ENCODE peak calls at places on chromosomes 6 and 20, in seven cellular contexts. One of them, this sample, is unnamed.

GRCh38 chr6:130872250-130873095 is 45.3 kb downstream of the SMLR1 start:
- DNase-seq in renal cortical epithelial cell: peak; percentile 39
- DNase-seq in left cardiac atrium: peak; percentile 74
- DNase-seq in iris pigment epithelial cell: peak; percentile 48
- DNase-seq in amniotic epithelial cell: peak; percentile 44
- DNase-seq in HCT116: peak; percentile 27
- DNase-seq in heart left ventricle: peak; percentile 73
- DNase-seq in this sample: no peak

GRCh38 chr20:59013959-59014608 is 5.1 kb upstream of the TUBB1 start:
- DNase-seq in left cardiac atrium: no peak
- DNase-seq in amniotic epithelial cell: peak; percentile 36
- DNase-seq in iris pigment epithelial cell: peak; percentile 41
- DNase-seq in renal cortical epithelial cell: no peak
- DNase-seq in heart left ventricle: no peak
- DNase-seq in HCT116: no peak
- DNase-seq in this sample: peak; percentile 56

GRCh38 chr6:112879920-112880413 is 532.8 kb downstream of the RFPL4B start:
- DNase-seq in amniotic epithelial cell: no peak
- DNase-seq in heart left ventricle: peak; percentile 52
- DNase-seq in iris pigment epithelial cell: no peak
- DNase-seq in renal cortical epithelial cell: no peak
- DNase-seq in HCT116: no peak
- DNase-seq in left cardiac atrium: no peak
- DNase-seq in this sample: no peak

GRCh38 chr6:151067684-151068596 is 171.8 kb upstream of the AKAP12 start:
- DNase-seq in HCT116: peak; percentile 98
- DNase-seq in left cardiac atrium: peak; percentile 83
- DNase-seq in amniotic epithelial cell: peak; percentile 95
- DNase-seq in heart left ventricle: no peak
- DNase-seq in iris pigment epithelial cell: peak; percentile 97
- DNase-seq in renal cortical epithelial cell: peak; percentile 100
- DNase-seq in this sample: peak; percentile 62

GRCh38 chr6:21609881-21610329 is 16.4 kb downstream of the SOX4 start:
- DNase-seq in heart left ventricle: no peak
- DNase-seq in iris pigment epithelial cell: no peak
- DNase-seq in HCT116: no peak
- DNase-seq in left cardiac atrium: no peak
- DNase-seq in renal cortical epithelial cell: no peak
- DNase-seq in amniotic epithelial cell: no peak
- DNase-seq in this sample: no peak

GRCh38 chr6:125511809-125512341 is 210.1 kb upstream of the HDDC2 start:
- DNase-seq in iris pigment epithelial cell: peak; percentile 18
- DNase-seq in amniotic epithelial cell: no peak
- DNase-seq in heart left ventricle: no peak
- DNase-seq in HCT116: no peak
- DNase-seq in renal cortical epithelial cell: peak; percentile 47
- DNase-seq in left cardiac atrium: no peak
- DNase-seq in this sample: no peak

GRCh38 chr6:167956983-167957492 is 40.4 kb upstream of the KIF25 start:
- DNase-seq in amniotic epithelial cell: peak; percentile 10
- DNase-seq in left cardiac atrium: no peak
- DNase-seq in renal cortical epithelial cell: peak; percentile 81
- DNase-seq in iris pigment epithelial cell: peak; percentile 33
- DNase-seq in heart left ventricle: no peak
- DNase-seq in HCT116: no peak
- DNase-seq in this sample: peak; percentile 48

GRCh38 chr6:106186172-106186571 is 100.0 kb downstream of the PRDM1 start:
- DNase-seq in iris pigment epithelial cell: no peak
- DNase-seq in amniotic epithelial cell: no peak
- DNase-seq in left cardiac atrium: no peak
- DNase-seq in HCT116: no peak
- DNase-seq in renal cortical epithelial cell: no peak
- DNase-seq in heart left ventricle: no peak
- DNase-seq in this sample: no peak

GRCh38 chr20:63083831-63084562 is 77.2 kb upstream of the BHLHE23 start:
- DNase-seq in amniotic epithelial cell: no peak
- DNase-seq in left cardiac atrium: peak; percentile 14
- DNase-seq in HCT116: no peak
- DNase-seq in iris pigment epithelial cell: no peak
- DNase-seq in renal cortical epithelial cell: no peak
- DNase-seq in heart left ventricle: peak; percentile 32
- DNase-seq in this sample: no peak

GRCh38 chr6:71531006-71531405 is 242.4 kb downstream of the OGFRL1 start:
- DNase-seq in renal cortical epithelial cell: peak; percentile 35
- DNase-seq in iris pigment epithelial cell: peak; percentile 20
- DNase-seq in HCT116: no peak
- DNase-seq in amniotic epithelial cell: peak; percentile 33
- DNase-seq in heart left ventricle: no peak
- DNase-seq in left cardiac atrium: no peak
- DNase-seq in this sample: no peak

GRCh38 chr6:136427378-136427717 is 122.9 kb downstream of the MAP7 start:
- DNase-seq in heart left ventricle: no peak
- DNase-seq in renal cortical epithelial cell: no peak
- DNase-seq in iris pigment epithelial cell: no peak
- DNase-seq in amniotic epithelial cell: no peak
- DNase-seq in HCT116: no peak
- DNase-seq in left cardiac atrium: no peak
- DNase-seq in this sample: no peak

GRCh38 chr20:11917663-11918062 is at the start of gene BTBD3:
- DNase-seq in heart left ventricle: peak; percentile 67
- DNase-seq in renal cortical epithelial cell: peak; percentile 62
- DNase-seq in amniotic epithelial cell: peak; percentile 39
- DNase-seq in HCT116: no peak
- DNase-seq in iris pigment epithelial cell: peak; percentile 82
- DNase-seq in left cardiac atrium: peak; percentile 51
- DNase-seq in this sample: peak; percentile 41

GRCh38 chr6:15879372-15880261 is 216.8 kb upstream of the DTNBP1 start:
- DNase-seq in renal cortical epithelial cell: no peak
- DNase-seq in iris pigment epithelial cell: peak; percentile 14
- DNase-seq in heart left ventricle: peak; percentile 86
- DNase-seq in HCT116: no peak
- DNase-seq in left cardiac atrium: peak; percentile 79
- DNase-seq in amniotic epithelial cell: peak; percentile 51
- DNase-seq in this sample: no peak

This sample was measured in hepatic stellate cell.